ENCODE peak calls at places on chromosome 15, in five cellular contexts. R is T-helper 1 cell; I is naive thymus-derived CD8-positive, alpha-beta T cell; K is upper lobe of left lung; Q is endothelial cell of umbilical vein. H is an unnamed sample.

GRCh38 chr15:78790027-78790426 is 21.2 kb downstream of the ADAMTS7 start:
- DNase-seq in K (no peak), I (no peak), R (no peak), Q (no peak), H (no peak)

GRCh38 chr15:56948766-56949105 is 30.3 kb downstream of the TCF12 start:
- DNase-seq in Q (no peak), I (no peak), K (no peak), R (no peak), H (no peak)

GRCh38 chr15:63198752-63199250 is 9.4 kb downstream of the RAB8B start:
- DNase-seq in K (no peak), I (no peak), R (no peak), Q (no peak), H (no peak)

GRCh38 chr15:42355291-42355690 is 4.0 kb upstream of the CAPN3 start:
- DNase-seq in I (no peak), K (no peak), R (no peak), Q (no peak), H (no peak)

GRCh38 chr15:39195988-39196486 is 384.8 kb upstream of the THBS1 start:
- DNase-seq in R (no peak), K (no peak), I (no peak), Q (peak), H (no peak)

GRCh38 chr15:22954798-22955543 is 25.2 kb downstream of the CYFIP1 start:
- DNase-seq in K (peak), R (no peak), Q (no peak), I (no peak), H (no peak)

GRCh38 chr15:40161693-40162401 is 978 bp downstream of the BUB1B start:
- DNase-seq in Q (no peak), K (no peak), R (no peak), I (no peak), H (no peak)

GRCh38 chr15:55587321-55588069 is 650 bp downstream of the PYGO1 start:
- DNase-seq in K (peak), I (no peak), R (no peak), Q (peak), H (no peak)

GRCh38 chr15:69853572-69853971 is 244.1 kb downstream of the TLE3 start:
- DNase-seq in I (no peak), Q (no peak), K (no peak), R (no peak), H (no peak)

GRCh38 chr15:89724621-89725020 is 26.4 kb downstream of the MESP1 start:
- DNase-seq in I (no peak), Q (no peak), K (no peak), R (no peak), H (no peak)

H was measured in effector memory CD4-positive, alpha-beta T cell.